ENCODE peak calls at places on chromosome 15, in seven cellular contexts. One of them, this sample, is unnamed.

GRCh38 chr15:88989578-88989977 is 76.4 kb upstream of the MFGE8 start:
- DNase-seq in stromal cell of bone marrow: no peak
- DNase-seq in stimulated activated CD4-positive, alpha-beta T cell treated with anti-CD3 and anti-CD28 coated beads, Interleukin-1b, Interleukin-23, amount 100 ng/mL, for 24 hours: no peak
- DNase-seq in iris pigment epithelial cell: peak
- DNase-seq in activated CD4-positive, alpha-beta memory T cell treated with anti-CD3 and anti-CD28 coated beads, Interleukin-2, amount 10 ng/mL, durations not matched to agents 7 days and 5 days: no peak
- DNase-seq in C1 segment of cervical spinal cord: no peak
- DNase-seq in T-helper 1 cell: no peak
- DNase-seq in this sample: peak

GRCh38 chr15:41048397-41048796 is 67.7 kb downstream of the INO80 start:
- DNase-seq in stromal cell of bone marrow: no peak
- DNase-seq in stimulated activated CD4-positive, alpha-beta T cell treated with anti-CD3 and anti-CD28 coated beads, Interleukin-1b, Interleukin-23, amount 100 ng/mL, for 24 hours: no peak
- DNase-seq in iris pigment epithelial cell: no peak
- DNase-seq in activated CD4-positive, alpha-beta memory T cell treated with anti-CD3 and anti-CD28 coated beads, Interleukin-2, amount 10 ng/mL, durations not matched to agents 7 days and 5 days: no peak
- DNase-seq in C1 segment of cervical spinal cord: no peak
- DNase-seq in T-helper 1 cell: no peak
- DNase-seq in this sample: no peak

GRCh38 chr15:61480295-61480694 is 251.2 kb upstream of the RORA start:
- DNase-seq in stromal cell of bone marrow: no peak
- DNase-seq in stimulated activated CD4-positive, alpha-beta T cell treated with anti-CD3 and anti-CD28 coated beads, Interleukin-1b, Interleukin-23, amount 100 ng/mL, for 24 hours: no peak
- DNase-seq in iris pigment epithelial cell: no peak
- DNase-seq in activated CD4-positive, alpha-beta memory T cell treated with anti-CD3 and anti-CD28 coated beads, Interleukin-2, amount 10 ng/mL, durations not matched to agents 7 days and 5 days: no peak
- DNase-seq in C1 segment of cervical spinal cord: no peak
- DNase-seq in T-helper 1 cell: no peak
- DNase-seq in this sample: no peak

GRCh38 chr15:41801850-41802455 is 25.9 kb upstream of the JMJD7 start:
- DNase-seq in stromal cell of bone marrow: no peak
- DNase-seq in stimulated activated CD4-positive, alpha-beta T cell treated with anti-CD3 and anti-CD28 coated beads, Interleukin-1b, Interleukin-23, amount 100 ng/mL, for 24 hours: no peak
- DNase-seq in iris pigment epithelial cell: peak
- DNase-seq in activated CD4-positive, alpha-beta memory T cell treated with anti-CD3 and anti-CD28 coated beads, Interleukin-2, amount 10 ng/mL, durations not matched to agents 7 days and 5 days: no peak
- DNase-seq in C1 segment of cervical spinal cord: no peak
- DNase-seq in T-helper 1 cell: no peak
- DNase-seq in this sample: no peak

GRCh38 chr15:74537736-74538135 is 3.3 kb upstream of the ARID3B start:
- DNase-seq in stromal cell of bone marrow: no peak
- DNase-seq in stimulated activated CD4-positive, alpha-beta T cell treated with anti-CD3 and anti-CD28 coated beads, Interleukin-1b, Interleukin-23, amount 100 ng/mL, for 24 hours: no peak
- DNase-seq in iris pigment epithelial cell: no peak
- DNase-seq in activated CD4-positive, alpha-beta memory T cell treated with anti-CD3 and anti-CD28 coated beads, Interleukin-2, amount 10 ng/mL, durations not matched to agents 7 days and 5 days: no peak
- DNase-seq in C1 segment of cervical spinal cord: no peak
- DNase-seq in T-helper 1 cell: no peak
- DNase-seq in this sample: no peak

GRCh38 chr15:75051161-75051560 is 27.8 kb downstream of the PPCDC start:
- DNase-seq in stromal cell of bone marrow: no peak
- DNase-seq in stimulated activated CD4-positive, alpha-beta T cell treated with anti-CD3 and anti-CD28 coated beads, Interleukin-1b, Interleukin-23, amount 100 ng/mL, for 24 hours: no peak
- DNase-seq in iris pigment epithelial cell: no peak
- DNase-seq in activated CD4-positive, alpha-beta memory T cell treated with anti-CD3 and anti-CD28 coated beads, Interleukin-2, amount 10 ng/mL, durations not matched to agents 7 days and 5 days: no peak
- DNase-seq in C1 segment of cervical spinal cord: no peak
- DNase-seq in T-helper 1 cell: no peak
- DNase-seq in this sample: no peak

GRCh38 chr15:51782357-51782896 is 31.0 kb downstream of the TMOD2 start:
- DNase-seq in stromal cell of bone marrow: no peak
- DNase-seq in stimulated activated CD4-positive, alpha-beta T cell treated with anti-CD3 and anti-CD28 coated beads, Interleukin-1b, Interleukin-23, amount 100 ng/mL, for 24 hours: no peak
- DNase-seq in iris pigment epithelial cell: peak
- DNase-seq in activated CD4-positive, alpha-beta memory T cell treated with anti-CD3 and anti-CD28 coated beads, Interleukin-2, amount 10 ng/mL, durations not matched to agents 7 days and 5 days: no peak
- DNase-seq in C1 segment of cervical spinal cord: no peak
- DNase-seq in T-helper 1 cell: no peak
- DNase-seq in this sample: no peak

GRCh38 chr15:66580643-66581042 is 14.8 kb upstream of the LCTL start:
- DNase-seq in stromal cell of bone marrow: peak
- DNase-seq in stimulated activated CD4-positive, alpha-beta T cell treated with anti-CD3 and anti-CD28 coated beads, Interleukin-1b, Interleukin-23, amount 100 ng/mL, for 24 hours: no peak
- DNase-seq in iris pigment epithelial cell: peak
- DNase-seq in activated CD4-positive, alpha-beta memory T cell treated with anti-CD3 and anti-CD28 coated beads, Interleukin-2, amount 10 ng/mL, durations not matched to agents 7 days and 5 days: no peak
- DNase-seq in C1 segment of cervical spinal cord: no peak
- DNase-seq in T-helper 1 cell: no peak
- DNase-seq in this sample: no peak

GRCh38 chr15:40325700-40326099 is 2.2 kb downstream of the INAFM2 start:
- DNase-seq in stromal cell of bone marrow: no peak
- DNase-seq in stimulated activated CD4-positive, alpha-beta T cell treated with anti-CD3 and anti-CD28 coated beads, Interleukin-1b, Interleukin-23, amount 100 ng/mL, for 24 hours: no peak
- DNase-seq in iris pigment epithelial cell: no peak
- DNase-seq in activated CD4-positive, alpha-beta memory T cell treated with anti-CD3 and anti-CD28 coated beads, Interleukin-2, amount 10 ng/mL, durations not matched to agents 7 days and 5 days: no peak
- DNase-seq in C1 segment of cervical spinal cord: no peak
- DNase-seq in T-helper 1 cell: no peak
- DNase-seq in this sample: no peak

GRCh38 chr15:52134502-52135144 is 22.0 kb upstream of the BCL2L10 start:
- DNase-seq in stromal cell of bone marrow: no peak
- DNase-seq in stimulated activated CD4-positive, alpha-beta T cell treated with anti-CD3 and anti-CD28 coated beads, Interleukin-1b, Interleukin-23, amount 100 ng/mL, for 24 hours: no peak
- DNase-seq in iris pigment epithelial cell: no peak
- DNase-seq in activated CD4-positive, alpha-beta memory T cell treated with anti-CD3 and anti-CD28 coated beads, Interleukin-2, amount 10 ng/mL, durations not matched to agents 7 days and 5 days: no peak
- DNase-seq in C1 segment of cervical spinal cord: no peak
- DNase-seq in T-helper 1 cell: no peak
- DNase-seq in this sample: no peak

GRCh38 chr15:63600001-63600645 is 2.9 kb downstream of the FBXL22 start:
- DNase-seq in stromal cell of bone marrow: no peak
- DNase-seq in stimulated activated CD4-positive, alpha-beta T cell treated with anti-CD3 and anti-CD28 coated beads, Interleukin-1b, Interleukin-23, amount 100 ng/mL, for 24 hours: no peak
- DNase-seq in iris pigment epithelial cell: no peak
- DNase-seq in activated CD4-positive, alpha-beta memory T cell treated with anti-CD3 and anti-CD28 coated beads, Interleukin-2, amount 10 ng/mL, durations not matched to agents 7 days and 5 days: peak
- DNase-seq in C1 segment of cervical spinal cord: peak
- DNase-seq in T-helper 1 cell: no peak
- DNase-seq in this sample: no peak

GRCh38 chr15:56496635-56497034 is 31.7 kb upstream of the MNS1 start:
- DNase-seq in stromal cell of bone marrow: peak
- DNase-seq in stimulated activated CD4-positive, alpha-beta T cell treated with anti-CD3 and anti-CD28 coated beads, Interleukin-1b, Interleukin-23, amount 100 ng/mL, for 24 hours: no peak
- DNase-seq in iris pigment epithelial cell: peak
- DNase-seq in activated CD4-positive, alpha-beta memory T cell treated with anti-CD3 and anti-CD28 coated beads, Interleukin-2, amount 10 ng/mL, durations not matched to agents 7 days and 5 days: no peak
- DNase-seq in C1 segment of cervical spinal cord: no peak
- DNase-seq in T-helper 1 cell: no peak
- DNase-seq in this sample: peak

GRCh38 chr15:99429681-99430081 is 136.1 kb upstream of the MEF2A start:
- DNase-seq in stromal cell of bone marrow: no peak
- DNase-seq in stimulated activated CD4-positive, alpha-beta T cell treated with anti-CD3 and anti-CD28 coated beads, Interleukin-1b, Interleukin-23, amount 100 ng/mL, for 24 hours: no peak
- DNase-seq in iris pigment epithelial cell: no peak
- DNase-seq in activated CD4-positive, alpha-beta memory T cell treated with anti-CD3 and anti-CD28 coated beads, Interleukin-2, amount 10 ng/mL, durations not matched to agents 7 days and 5 days: no peak
- DNase-seq in C1 segment of cervical spinal cord: no peak
- DNase-seq in T-helper 1 cell: no peak
- DNase-seq in this sample: no peak

GRCh38 chr15:37014566-37014965 is 85.8 kb downstream of the MEIS2 start:
- DNase-seq in stromal cell of bone marrow: no peak
- DNase-seq in stimulated activated CD4-positive, alpha-beta T cell treated with anti-CD3 and anti-CD28 coated beads, Interleukin-1b, Interleukin-23, amount 100 ng/mL, for 24 hours: no peak
- DNase-seq in iris pigment epithelial cell: no peak
- DNase-seq in activated CD4-positive, alpha-beta memory T cell treated with anti-CD3 and anti-CD28 coated beads, Interleukin-2, amount 10 ng/mL, durations not matched to agents 7 days and 5 days: no peak
- DNase-seq in C1 segment of cervical spinal cord: no peak
- DNase-seq in T-helper 1 cell: no peak
- DNase-seq in this sample: no peak